ENCODE peak calls at places on chromosomes 12 and 14, in four cellular contexts. One of them, this sample, is unnamed.

GRCh38 chr14:71289536-71289935 is 382.3 kb downstream of the PCNX1 start:
- DNase-seq in AG10803: no peak
- DNase-seq in tibial nerve: no peak
- DNase-seq in HL-60: no peak
- DNase-seq in this sample: no peak

GRCh38 chr14:85439696-85440328 is 90.1 kb upstream of the FLRT2 start:
- DNase-seq in AG10803: peak; percentile 94
- DNase-seq in tibial nerve: no peak
- DNase-seq in HL-60: no peak
- DNase-seq in this sample: no peak

GRCh38 chr12:22289250-22289649 is 45.3 kb downstream of the ST8SIA1 start:
- DNase-seq in AG10803: no peak
- DNase-seq in tibial nerve: no peak
- DNase-seq in HL-60: no peak
- DNase-seq in this sample: no peak

GRCh38 chr12:55741978-55742377 is 944 bp upstream of the GDF11 start:
- DNase-seq in AG10803: no peak
- DNase-seq in tibial nerve: no peak
- DNase-seq in HL-60: no peak
- DNase-seq in this sample: no peak

GRCh38 chr14:95520346-95520745 is 3.9 kb upstream of the SYNE3 start:
- DNase-seq in AG10803: no peak
- DNase-seq in tibial nerve: no peak
- DNase-seq in HL-60: no peak
- DNase-seq in this sample: no peak

GRCh38 chr14:57038689-57039088 is 228.4 kb upstream of the OTX2 start:
- DNase-seq in AG10803: no peak
- DNase-seq in tibial nerve: no peak
- DNase-seq in HL-60: no peak
- DNase-seq in this sample: no peak

GRCh38 chr12:47811070-47811391 is 8.7 kb downstream of the HDAC7 start:
- DNase-seq in AG10803: no peak
- DNase-seq in tibial nerve: no peak
- DNase-seq in HL-60: no peak
- DNase-seq in this sample: no peak

GRCh38 chr12:79935624-79936040 is 735 bp upstream of the PPP1R12A start:
- DNase-seq in AG10803: peak; percentile 26
- DNase-seq in tibial nerve: no peak
- DNase-seq in HL-60: no peak
- DNase-seq in this sample: no peak

GRCh38 chr14:23694085-23694975 is 58.2 kb downstream of the DHRS2 start:
- DNase-seq in AG10803: peak; percentile 82
- DNase-seq in tibial nerve: no peak
- DNase-seq in HL-60: peak; percentile 10
- DNase-seq in this sample: peak; percentile 30

GRCh38 chr12:113961921-113962710 is 4.0 kb downstream of the RBM19 start:
- DNase-seq in AG10803: peak; percentile 37
- DNase-seq in tibial nerve: no peak
- DNase-seq in HL-60: peak; percentile 45
- DNase-seq in this sample: no peak

GRCh38 chr12:124592050-124592449 is 24.6 kb upstream of the NCOR2 start:
- DNase-seq in AG10803: peak; percentile 56
- DNase-seq in tibial nerve: no peak
- DNase-seq in HL-60: no peak
- DNase-seq in this sample: no peak

GRCh38 chr12:53098354-53098981 is 1.0 kb downstream of the IGFBP6 start:
- DNase-seq in AG10803: peak; percentile 72
- DNase-seq in tibial nerve: no peak
- DNase-seq in HL-60: no peak
- DNase-seq in this sample: no peak

GRCh38 chr12:98698603-98699463 is 53.7 kb downstream of the APAF1 start:
- DNase-seq in AG10803: peak; percentile 72
- DNase-seq in tibial nerve: peak; percentile 19
- DNase-seq in HL-60: peak; percentile 65
- DNase-seq in this sample: peak; percentile 58

GRCh38 chr12:114935658-114936057 is 251.7 kb upstream of the TBX3 start:
- DNase-seq in AG10803: no peak
- DNase-seq in tibial nerve: no peak
- DNase-seq in HL-60: no peak
- DNase-seq in this sample: no peak

GRCh38 chr12:40646456-40646855 is 45.8 kb upstream of the CNTN1 start:
- DNase-seq in AG10803: no peak
- DNase-seq in tibial nerve: no peak
- DNase-seq in HL-60: no peak
- DNase-seq in this sample: no peak

GRCh38 chr12:128385736-128386135 is 118.8 kb downstream of the TMEM132C start:
- DNase-seq in AG10803: no peak
- DNase-seq in tibial nerve: no peak
- DNase-seq in HL-60: no peak
- DNase-seq in this sample: no peak

GRCh38 chr12:67068773-67069450 is 200.2 kb upstream of the CAND1 start:
- DNase-seq in AG10803: peak; percentile 24
- DNase-seq in tibial nerve: no peak
- DNase-seq in HL-60: no peak
- DNase-seq in this sample: peak; percentile 70

GRCh38 chr14:73834258-73834620 is 17.4 kb upstream of the PTGR2 start:
- DNase-seq in AG10803: no peak
- DNase-seq in tibial nerve: no peak
- DNase-seq in HL-60: no peak
- DNase-seq in this sample: no peak

GRCh38 chr14:51620036-51620435 is 31.7 kb upstream of the FRMD6 start:
- DNase-seq in AG10803: peak; percentile 51
- DNase-seq in tibial nerve: no peak
- DNase-seq in HL-60: no peak
- DNase-seq in this sample: no peak

GRCh38 chr12:44875417-44875953 is 630 bp downstream of the NELL2 start:
- DNase-seq in AG10803: no peak
- DNase-seq in tibial nerve: no peak
- DNase-seq in HL-60: no peak
- DNase-seq in this sample: peak; percentile 62

GRCh38 chr12:47276253-47277070 is 196.7 kb upstream of the AMIGO2 start:
- DNase-seq in AG10803: peak; percentile 75
- DNase-seq in tibial nerve: no peak
- DNase-seq in HL-60: peak; percentile 79
- DNase-seq in this sample: no peak

GRCh38 chr14:100106260-100106659 is 41.0 kb downstream of the EVL start:
- DNase-seq in AG10803: no peak
- DNase-seq in tibial nerve: no peak
- DNase-seq in HL-60: no peak
- DNase-seq in this sample: no peak

GRCh38 chr12:29796823-29797263 is 13.1 kb upstream of the TMTC1 start:
- DNase-seq in AG10803: peak; percentile 65
- DNase-seq in tibial nerve: no peak
- DNase-seq in HL-60: no peak
- DNase-seq in this sample: no peak

GRCh38 chr12:20376984-20377383 is 8.6 kb downstream of the PDE3A start:
- DNase-seq in AG10803: peak; percentile 9
- DNase-seq in tibial nerve: no peak
- DNase-seq in HL-60: no peak
- DNase-seq in this sample: no peak

GRCh38 chr14:52801014-52801708 is 9.8 kb upstream of the GNPNAT1 start:
- DNase-seq in AG10803: peak; percentile 76
- DNase-seq in tibial nerve: no peak
- DNase-seq in HL-60: no peak
- DNase-seq in this sample: no peak

GRCh38 chr12:106107566-106107965 is 31.2 kb downstream of the NUAK1 start:
- DNase-seq in AG10803: peak; percentile 46
- DNase-seq in tibial nerve: no peak
- DNase-seq in HL-60: no peak
- DNase-seq in this sample: no peak

GRCh38 chr14:23057757-23058653 is 685 bp upstream of the CDH24 start:
- DNase-seq in AG10803: peak; percentile 70
- DNase-seq in tibial nerve: peak; percentile 68
- DNase-seq in HL-60: peak; percentile 80
- DNase-seq in this sample: peak; percentile 96

GRCh38 chr12:123436017-123436964 is at the start of gene RILPL2:
- DNase-seq in AG10803: peak; percentile 83
- DNase-seq in tibial nerve: peak; percentile 83
- DNase-seq in HL-60: peak; percentile 98
- DNase-seq in this sample: peak; percentile 68

GRCh38 chr12:16581416-16581815 is 24.5 kb downstream of the LMO3 start:
- DNase-seq in AG10803: no peak
- DNase-seq in tibial nerve: no peak
- DNase-seq in HL-60: no peak
- DNase-seq in this sample: no peak

GRCh38 chr14:78885884-78886283 is 715.7 kb downstream of the NRXN3 start:
- DNase-seq in AG10803: no peak
- DNase-seq in tibial nerve: no peak
- DNase-seq in HL-60: no peak
- DNase-seq in this sample: no peak

GRCh38 chr14:35340616-35341453 is 48.7 kb downstream of the PSMA6 start:
- DNase-seq in AG10803: no peak
- DNase-seq in tibial nerve: no peak
- DNase-seq in HL-60: no peak
- DNase-seq in this sample: no peak

GRCh38 chr12:84642201-84642600 is 270.4 kb downstream of the SLC6A15 start:
- DNase-seq in AG10803: peak; percentile 63
- DNase-seq in tibial nerve: no peak
- DNase-seq in HL-60: no peak
- DNase-seq in this sample: no peak

GRCh38 chr12:117875652-117876491 is 92.9 kb downstream of the KSR2 start:
- DNase-seq in AG10803: no peak
- DNase-seq in tibial nerve: no peak
- DNase-seq in HL-60: no peak
- DNase-seq in this sample: peak; percentile 84

GRCh38 chr14:65879218-65880009 is 466.9 kb downstream of the FUT8 start:
- DNase-seq in AG10803: peak; percentile 80
- DNase-seq in tibial nerve: no peak
- DNase-seq in HL-60: peak; percentile 32
- DNase-seq in this sample: no peak

GRCh38 chr14:74906923-74907620 is 16.0 kb downstream of the RPS6KL1 start:
- DNase-seq in AG10803: no peak
- DNase-seq in tibial nerve: no peak
- DNase-seq in HL-60: no peak
- DNase-seq in this sample: no peak

GRCh38 chr12:87982208-87982607 is 47.0 kb downstream of the C12orf50 start:
- DNase-seq in AG10803: peak; percentile 1
- DNase-seq in tibial nerve: no peak
- DNase-seq in HL-60: no peak
- DNase-seq in this sample: no peak

GRCh38 chr12:124236651-124237050 is 58.2 kb upstream of the RFLNA start:
- DNase-seq in AG10803: peak; percentile 87
- DNase-seq in tibial nerve: no peak
- DNase-seq in HL-60: no peak
- DNase-seq in this sample: no peak

DNA sequence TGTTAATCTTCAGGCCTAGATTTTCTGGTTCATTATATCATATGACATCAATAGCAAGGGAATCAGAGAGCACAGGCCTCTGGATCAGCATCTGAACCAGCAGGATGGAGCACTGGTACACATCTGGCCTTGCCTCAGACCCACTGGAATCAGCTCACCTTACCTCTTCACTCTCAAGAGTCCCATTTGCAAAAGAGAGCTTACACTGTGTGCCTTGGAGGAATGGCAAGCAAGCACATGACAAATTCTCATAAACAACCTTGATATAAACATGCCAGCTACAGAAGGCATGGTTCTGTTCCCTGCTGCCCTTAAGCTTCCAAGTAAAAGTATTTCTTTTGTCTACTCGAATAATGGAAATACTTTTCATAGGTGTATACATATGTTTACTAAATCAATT is 128.6 kb upstream of the CPM start:
- DNase-seq in AG10803: no peak
- DNase-seq in tibial nerve: no peak
- DNase-seq in HL-60: no peak
- DNase-seq in this sample: no peak
- TF ChIP-seq CTCF in AG10803: no peak
- TF ChIP-seq CTCF in tibial nerve: no peak
- TF ChIP-seq CTCF in HL-60: no peak
- TF ChIP-seq CTCF in this sample: no peak

DNA sequence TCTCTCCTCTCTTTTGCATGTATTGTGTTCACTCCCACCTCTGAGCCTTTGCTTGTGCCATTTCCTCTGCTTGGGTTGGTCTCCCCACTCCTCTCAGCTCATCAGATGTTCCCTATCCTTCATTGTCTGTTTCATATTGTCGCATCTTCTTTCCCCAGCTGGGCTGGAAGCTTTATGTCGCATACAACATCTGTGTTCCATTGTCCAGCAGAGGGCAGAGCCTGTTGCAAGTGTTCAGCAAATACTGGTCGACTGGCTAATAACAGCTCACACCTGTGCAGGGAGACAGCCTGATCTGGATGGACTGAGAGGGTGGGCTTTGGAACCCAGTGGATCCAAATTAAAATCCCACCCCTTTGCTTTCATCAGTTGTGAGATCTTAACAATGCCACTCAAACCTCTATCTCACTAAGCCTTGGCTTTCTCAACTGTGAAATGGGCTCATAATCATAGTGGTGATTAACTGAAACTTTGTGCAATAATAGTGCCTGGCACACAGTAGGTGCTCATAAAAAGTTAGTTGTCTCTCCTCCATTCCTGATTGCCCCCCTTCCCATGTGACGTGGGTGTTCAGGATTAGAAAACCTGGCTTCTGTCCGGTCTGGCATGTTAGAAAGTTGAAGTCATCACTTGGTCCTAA is 75.8 kb downstream of the RIN3 start:
- DNase-seq in AG10803: peak; percentile 40
- DNase-seq in tibial nerve: no peak
- DNase-seq in HL-60: no peak
- DNase-seq in this sample: no peak
- TF ChIP-seq CTCF in AG10803: peak; percentile 59
- TF ChIP-seq CTCF in tibial nerve: no peak
- TF ChIP-seq CTCF in HL-60: no peak
- TF ChIP-seq CTCF in this sample: no peak

GRCh38 chr12:2248087-2248900 is 195.5 kb downstream of the CACNA1C start:
- DNase-seq in AG10803: peak; percentile 36
- DNase-seq in tibial nerve: no peak
- DNase-seq in HL-60: no peak
- DNase-seq in this sample: no peak
- TF ChIP-seq CTCF in AG10803: no peak
- TF ChIP-seq CTCF in tibial nerve: no peak
- TF ChIP-seq CTCF in HL-60: no peak
- TF ChIP-seq CTCF in this sample: no peak

DNA sequence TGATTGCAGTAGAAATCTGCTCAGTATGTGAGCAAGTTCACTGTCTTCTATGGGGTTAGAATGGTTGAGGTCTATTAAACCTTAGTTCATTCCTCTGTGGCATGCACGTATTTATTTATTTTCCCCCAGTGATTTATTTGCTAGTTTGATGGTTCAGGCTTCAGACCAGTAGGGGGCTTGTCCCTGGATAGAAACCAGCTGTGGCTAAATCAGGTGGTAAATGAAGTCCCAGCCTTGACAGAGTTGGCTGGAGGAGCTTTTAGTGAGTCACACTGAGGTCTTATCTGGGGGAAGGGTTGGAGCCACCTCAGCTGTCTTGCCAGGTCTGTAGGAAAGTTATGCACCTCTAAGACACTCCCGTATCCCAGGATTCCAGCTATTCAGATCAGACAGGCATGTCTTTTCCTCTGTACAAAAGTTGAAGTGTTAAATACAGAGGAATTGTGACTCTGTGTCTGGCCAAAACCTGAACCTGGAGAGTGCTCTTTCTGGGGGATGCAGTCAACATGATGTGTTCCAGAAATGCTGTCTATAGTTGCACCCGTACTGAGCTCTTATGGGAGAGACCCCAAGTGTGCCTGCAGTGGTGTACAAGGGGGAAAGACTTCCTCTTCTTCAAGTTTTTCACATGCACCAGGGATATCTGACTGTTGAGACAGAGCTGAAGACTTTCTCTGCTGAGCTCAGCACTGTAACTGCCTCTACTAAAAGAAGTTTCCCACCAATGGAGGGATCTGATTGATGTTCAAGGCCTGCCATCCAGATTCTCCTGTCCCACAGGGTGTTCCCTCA is 1322.1 kb downstream of the TMEM121 start:
- DNase-seq in AG10803: no peak
- DNase-seq in tibial nerve: no peak
- DNase-seq in HL-60: no peak
- DNase-seq in this sample: no peak
- TF ChIP-seq CTCF in AG10803: no peak
- TF ChIP-seq CTCF in tibial nerve: no peak
- TF ChIP-seq CTCF in HL-60: peak; percentile 18
- TF ChIP-seq CTCF in this sample: no peak

This sample was measured in glutamatergic neuron.